ENCODE peak calls at places on chromosome 1, in four cellular contexts. H, D, F and B are unnamed samples.

GRCh38 chr1:158999301-159000069 is 10.2 kb upstream of the IFI16 start:
- DNase-seq in H (peak; percentile 69), D (peak; percentile 57), F (peak; percentile 66), B (no peak)

GRCh38 chr1:49364676-49365075 is 588.0 kb upstream of the BEND5 start:
- DNase-seq in H (no peak), D (no peak), F (no peak), B (no peak)

GRCh38 chr1:94160811-94161210 is 39.9 kb upstream of the ABCA4 start:
- DNase-seq in H (no peak), D (no peak), F (no peak), B (no peak)

GRCh38 chr1:54287176-54287650 is 87.2 kb downstream of the MRPL37 start:
- DNase-seq in H (peak; percentile 65), D (peak; percentile 86), F (peak; percentile 52), B (no peak)

GRCh38 chr1:197180252-197180878 is 33.9 kb upstream of the ASPM start:
- DNase-seq in H (no peak), D (no peak), F (no peak), B (peak; percentile 49)

GRCh38 chr1:87197156-87197555 is 131.5 kb upstream of the LMO4 start:
- DNase-seq in H (no peak), D (no peak), F (no peak), B (no peak)

GRCh38 chr1:205351984-205352713 is 4.6 kb downstream of the KLHDC8A start:
- DNase-seq in H (no peak), D (peak; percentile 66), F (peak; percentile 67), B (peak; percentile 49)

GRCh38 chr1:7594002-7594713 is 176.9 kb upstream of the VAMP3 start:
- DNase-seq in H (no peak), D (no peak), F (no peak), B (no peak)

GRCh38 chr1:19484338-19484792 is 974 bp downstream of the CAPZB start:
- DNase-seq in H (no peak), D (no peak), F (no peak), B (no peak)

GRCh38 chr1:184457500-184457899 is 70.7 kb downstream of the C1orf21 start:
- DNase-seq in H (no peak), D (no peak), F (no peak), B (no peak)

DNA sequence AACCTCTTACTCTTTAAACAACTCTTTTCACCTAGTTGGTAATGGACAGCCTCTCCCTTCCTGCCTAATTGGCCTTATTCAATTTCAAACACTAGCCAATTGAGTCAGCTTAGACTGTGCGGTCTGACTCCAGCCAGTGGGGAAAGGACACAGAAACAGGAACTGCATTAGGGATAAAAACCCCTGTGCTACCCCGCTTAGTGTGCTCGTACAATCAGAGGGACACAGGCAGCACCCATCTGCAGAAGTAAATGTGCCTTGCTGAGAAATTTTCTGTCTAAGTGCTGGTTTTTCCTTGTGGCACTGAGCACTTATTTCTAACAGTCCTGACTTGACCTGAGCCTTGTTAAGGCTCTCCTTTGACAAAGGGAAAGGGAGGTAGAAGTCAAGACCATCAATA is 6.0 kb upstream of the CD2 start:
- DNase-seq in H (no peak), D (no peak), F (no peak), B (no peak)
- H3K9me3 ChIP-seq in H (peaks cover 46% of the 10 kb centered on the region), D (peaks cover 27% of the 10 kb centered on the region), F (peaks cover 9% of the 10 kb centered on the region), B (no peaks in the 10 kb centered on the region)

DNA sequence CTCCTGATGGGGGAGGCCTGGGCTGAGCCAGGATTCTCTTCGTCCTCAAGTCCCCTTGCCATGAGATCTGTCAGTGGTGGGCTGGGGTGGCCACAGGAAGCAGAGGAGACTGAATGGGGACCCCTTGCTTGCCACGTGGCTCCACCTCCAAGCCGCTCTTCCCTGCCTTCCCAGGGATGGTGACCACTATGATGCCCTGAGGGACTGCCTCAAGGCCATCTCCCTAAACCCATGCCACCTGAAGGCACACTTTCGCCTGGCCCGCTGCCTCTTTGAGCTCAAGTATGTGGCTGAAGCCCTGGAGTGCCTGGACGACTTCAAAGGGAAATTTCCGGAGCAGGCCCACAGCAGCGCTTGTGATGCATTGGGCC is 20.9 kb upstream of the TMEM222 start:
- DNase-seq in H (no peak), D (no peak), F (no peak), B (no peak)
- TF ChIP-seq CTCF in H (no peak), D (no peak), F (no peak), B (no peak)

GRCh38 chr1:38899560-38899959 is 18.2 kb upstream of the GJA9 start:
- DNase-seq in H (no peak), D (peak; percentile 15), F (no peak), B (no peak)

GRCh38 chr1:38892976-38893375 is 11.6 kb upstream of the GJA9 start:
- DNase-seq in H (no peak), D (no peak), F (no peak), B (no peak)

GRCh38 chr1:38896169-38896568 is 14.8 kb upstream of the GJA9 start:
- DNase-seq in H (no peak), D (no peak), F (no peak), B (no peak)

GRCh38 chr1:38898653-38899230 is 17.4 kb upstream of the GJA9 start:
- DNase-seq in H (no peak), D (no peak), F (no peak), B (no peak)
- H3K4me1 ChIP-seq in H (peaks cover 11% of the 10 kb centered on the region), D (no peaks in the 10 kb centered on the region), F (no peaks in the 10 kb centered on the region), B (no peaks in the 10 kb centered on the region)

DNA sequence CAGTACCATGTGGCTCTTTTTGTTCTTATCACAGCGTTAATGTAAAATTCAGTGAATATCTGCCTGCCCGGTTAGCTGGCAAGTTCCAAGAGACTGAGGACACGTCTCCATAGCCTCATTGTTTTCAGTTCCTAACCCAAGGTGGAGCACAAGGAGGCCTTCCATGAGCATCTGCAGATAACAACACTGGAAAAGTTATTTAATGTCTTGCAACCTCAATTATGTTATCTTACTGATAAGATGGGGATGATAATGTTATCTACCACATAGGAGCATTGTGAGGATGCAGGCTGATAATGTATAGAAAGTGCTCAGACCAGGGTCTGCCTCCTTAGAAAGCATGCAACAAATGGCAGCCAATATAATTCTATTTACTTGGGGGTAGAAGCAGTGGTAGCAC is 109.6 kb upstream of the DNAH14 start:
- DNase-seq in H (no peak), D (no peak), F (no peak), B (no peak)
- H3K9me3 ChIP-seq in H (peaks cover 53% of the 10 kb centered on the region), D (peaks cover 7% of the 10 kb centered on the region), F (peaks cover 13% of the 10 kb centered on the region), B (no peaks in the 10 kb centered on the region)